ENCODE peak calls at places on chromosomes 13 and 19, in six cellular contexts. A is mucosa of descending colon, C is hepatocyte, O is adrenal gland, Y is heart right ventricle, D is brain microvascular endothelial cell. B is an unnamed sample. For H3K36me3, the result is how much of the 10 kb centered on the place peaks cover.

GRCh38 chr13:52955505-52955904 is 73.1 kb upstream of the OLFM4 start:
- DNase-seq in A (no peak), C (no peak), O (no peak), Y (no peak), D (no peak), B (no peak)

GRCh38 chr19:33535176-33535575 is 13.6 kb upstream of the PEPD start:
- DNase-seq in A (no peak), C (no peak), O (no peak), Y (no peak), D (no peak), B (no peak)

GRCh38 chr19:6572217-6572616 is 18.7 kb downstream of the CD70 start:
- DNase-seq in A (no peak), C (no peak), O (peak), Y (peak), D (no peak), B (no peak)

GRCh38 chr19:3075605-3076431 is 13.5 kb upstream of the TLE5 start:
- DNase-seq in A (peak), C (peak), O (no peak), Y (peak), D (no peak), B (no peak)

GRCh38 chr13:100439247-100439955 is 149.2 kb downstream of the GGACT start:
- DNase-seq in A (no peak), C (no peak), O (no peak), Y (no peak), D (no peak), B (no peak)

GRCh38 chr19:5578094-5578846 is 10.5 kb upstream of the TINCR start:
- DNase-seq in A (peak), C (peak), O (peak), Y (peak), D (peak), B (no peak)

GRCh38 chr13:40502236-40502635 is 164.2 kb downstream of the FOXO1 start:
- DNase-seq in A (no peak), C (no peak), O (no peak), Y (no peak), D (no peak), B (no peak)

GRCh38 chr13:47005761-47006414 is 109.0 kb upstream of the HTR2A start:
- DNase-seq in A (no peak), C (no peak), O (no peak), Y (no peak), D (no peak), B (no peak)

GRCh38 chr19:6590458-6591319 is at the start of gene CD70:
- DNase-seq in A (peak), C (no peak), O (no peak), Y (no peak), D (no peak), B (no peak)

GRCh38 chr13:47044842-47045241 is 148.0 kb upstream of the HTR2A start:
- DNase-seq in A (no peak), C (no peak), O (no peak), Y (no peak), D (no peak), B (no peak)

GRCh38 chr19:30130356-30131122 is 188.5 kb downstream of the URI1 start:
- DNase-seq in A (no peak), C (no peak), O (no peak), Y (no peak), D (no peak), B (no peak)

GRCh38 chr13:110250258-110250891 is 56.6 kb downstream of the COL4A1 start:
- DNase-seq in A (peak), C (no peak), O (peak), Y (peak), D (peak), B (peak)

GRCh38 chr13:99496322-99497142 is 4.7 kb upstream of the TM9SF2 start:
- DNase-seq in A (peak), C (no peak), O (peak), Y (peak), D (peak), B (no peak)

GRCh38 chr19:7743425-7743841 is 3.9 kb downstream of the CD209 start:
- DNase-seq in A (no peak), C (no peak), O (no peak), Y (no peak), D (no peak), B (no peak)

GRCh38 chr13:80224468-80224867 is 116.5 kb downstream of the SPRY2 start:
- DNase-seq in A (no peak), C (no peak), O (no peak), Y (no peak), D (no peak), B (no peak)

GRCh38 chr19:16252459-16253205 is 54.9 kb downstream of the AP1M1 start:
- DNase-seq in A (no peak), C (no peak), O (peak), Y (no peak), D (no peak), B (no peak)

GRCh38 chr19:30341646-30342201 is 30.5 kb upstream of the ZNF536 start:
- DNase-seq in A (no peak), C (no peak), O (no peak), Y (no peak), D (no peak), B (no peak)

GRCh38 chr13:24264976-24265375 is 44.4 kb upstream of the C1QTNF9 start:
- DNase-seq in A (peak), C (no peak), O (no peak), Y (no peak), D (no peak), B (no peak)

GRCh38 chr19:35741216-35741541 is 1.1 kb downstream of the IGFLR1 start:
- DNase-seq in A (no peak), C (no peak), O (no peak), Y (no peak), D (no peak), B (no peak)
- H3K4me3 ChIP-seq in A (no peak), C (peak), O (peak), Y (peak), D (peak), B (peak)

DNA sequence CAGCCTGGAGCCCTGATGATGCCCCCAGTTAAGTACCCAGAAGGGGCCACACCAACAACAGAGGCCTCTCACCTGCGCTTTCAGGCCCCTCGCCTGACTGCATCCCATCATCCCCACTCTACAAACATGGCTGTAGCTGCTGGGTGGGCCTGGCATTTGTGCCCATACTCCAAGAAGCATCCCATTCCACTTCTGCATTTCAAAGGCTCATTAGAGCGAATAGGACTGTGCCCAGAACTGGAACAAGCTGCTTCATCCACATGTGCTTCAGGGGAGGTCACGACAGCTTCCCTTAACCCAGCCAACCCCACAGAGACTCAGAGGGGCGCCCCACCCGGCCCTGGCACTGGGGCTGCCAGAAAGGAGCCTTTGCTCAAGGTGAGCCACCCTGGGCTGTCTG is 156.9 kb downstream of the SIPA1L3 start:
- DNase-seq in A (no peak), C (no peak), O (no peak), Y (no peak), D (no peak), B (no peak)
- TF ChIP-seq CTCF in A (no peak), C (no peak), O (no peak), Y (no peak), D (no peak), B (no peak)

GRCh38 chr19:811511-812048 is 10.2 kb downstream of the PLPPR3 start:
- DNase-seq in A (no peak), C (no peak), O (no peak), Y (no peak), D (no peak), B (no peak)
- H3K36me3 ChIP-seq in A (under half), C (under half), O (half or more), Y (half or more), D (half or more), B (under half)

GRCh38 chr19:39969681-39970423 is 1.1 kb upstream of the PSMC4 start:
- DNase-seq in A (no peak), C (no peak), O (no peak), Y (no peak), D (no peak), B (no peak)

GRCh38 chr19:39971380-39971841 is 446 bp downstream of the PSMC4 start:
- DNase-seq in A (peak), C (peak), O (no peak), Y (no peak), D (peak), B (no peak)

GRCh38 chr19:39970424-39970673 is 616 bp upstream of the PSMC4 start:
- DNase-seq in A (no peak), C (no peak), O (no peak), Y (no peak), D (no peak), B (no peak)

GRCh38 chr19:39970674-39971379 is at the start of gene PSMC4:
- DNase-seq in A (peak), C (peak), O (peak), Y (peak), D (peak), B (peak)

GRCh38 chr19:39974377-39975155 is 3.6 kb downstream of the PSMC4 start:
- DNase-seq in A (no peak), C (no peak), O (no peak), Y (no peak), D (no peak), B (no peak)
- H3K4me3 ChIP-seq in A (no peak), C (no peak), O (no peak), Y (no peak), D (no peak), B (no peak)

GRCh38 chr19:44677019-44677809 is 5.9 kb downstream of the CEACAM19 start:
- DNase-seq in A (no peak), C (peak), O (peak), Y (no peak), D (peak), B (peak)
- TF ChIP-seq CTCF in A (no peak), C (no peak), O (no peak), Y (no peak), D (no peak), B (no peak)

B was measured in BJ.